ENCODE peak calls at places on chromosomes 6 and 20, in seven cellular contexts. Y, A, V, G, J, Q and I are unnamed samples. For H3K36me3, the result is how much of the 10 kb centered on the place peaks cover.

GRCh38 chr6:107069631-107070548 is 41.9 kb downstream of the MTRES1 start:
- DNase-seq in J (no peak), A (no peak), V (no peak), Y (no peak), Q (no peak), G (no peak), I (no peak)

GRCh38 chr6:112235956-112236355 is 18.4 kb downstream of the LAMA4 start:
- DNase-seq in V (peak), J (no peak), A (no peak), Q (no peak), G (no peak), Y (no peak), I (no peak)

GRCh38 chr6:9484091-9484490 is 930.8 kb downstream of the TFAP2A start:
- DNase-seq in V (peak), G (no peak), Y (no peak), J (no peak), Q (no peak), A (no peak), I (no peak)

GRCh38 chr20:62133051-62133845 is 9.9 kb downstream of the PSMA7 start:
- DNase-seq in Q (no peak), V (no peak), Y (no peak), G (no peak), A (no peak), J (no peak), I (no peak)

GRCh38 chr6:106724337-106724736 is 95.0 kb downstream of the QRSL1 start:
- DNase-seq in Y (no peak), V (no peak), A (no peak), Q (no peak), J (no peak), G (no peak), I (no peak)

GRCh38 chr6:80338201-80338836 is 231.8 kb downstream of the BCKDHB start:
- DNase-seq in Y (peak), G (peak), J (peak), V (peak), Q (peak), A (peak), I (no peak)

GRCh38 chr6:101146389-101146788 is 247.1 kb upstream of the GRIK2 start:
- DNase-seq in J (peak), Y (no peak), A (no peak), G (no peak), V (peak), Q (no peak), I (no peak)

GRCh38 chr20:43843096-43843964 is 71.3 kb upstream of the TOX2 start:
- DNase-seq in V (peak), J (no peak), Q (no peak), Y (no peak), A (no peak), G (no peak), I (peak)

GRCh38 chr6:53464483-53464882 is 80.4 kb downstream of the GCLC start:
- DNase-seq in Q (no peak), A (no peak), J (no peak), V (no peak), Y (no peak), G (no peak), I (no peak)

GRCh38 chr6:5270093-5270680 is 8.9 kb downstream of the FARS2 start:
- DNase-seq in J (no peak), V (no peak), G (no peak), Q (no peak), A (no peak), Y (no peak), I (no peak)

GRCh38 chr6:167968091-167968490 is 29.4 kb upstream of the KIF25 start:
- DNase-seq in J (peak), A (peak), G (peak), Y (no peak), Q (no peak), V (no peak), I (no peak)

GRCh38 chr6:41614713-41615112 is 23.6 kb upstream of the MDFI start:
- DNase-seq in V (no peak), Q (no peak), G (no peak), Y (no peak), A (no peak), J (no peak), I (no peak)

GRCh38 chr6:126723541-126724170 is 383.7 kb downstream of the CENPW start:
- DNase-seq in V (no peak), Y (no peak), A (no peak), G (no peak), J (no peak), Q (no peak), I (no peak)

GRCh38 chr6:42263165-42263852 is 45.6 kb upstream of the MRPS10 start:
- DNase-seq in V (no peak), G (no peak), Q (no peak), J (no peak), A (peak), Y (no peak), I (no peak)

GRCh38 chr20:63028461-63028921 is 21.7 kb upstream of the BHLHE23 start:
- DNase-seq in Y (no peak), Q (peak), J (no peak), V (no peak), G (no peak), A (no peak), I (no peak)

GRCh38 chr6:56852611-56853010 is 102.3 kb upstream of the BEND6 start:
- DNase-seq in G (no peak), J (no peak), A (no peak), Y (no peak), Q (no peak), V (no peak), I (no peak)

GRCh38 chr6:130460934-130461333 is 95.1 kb downstream of the TMEM200A start:
- DNase-seq in Q (no peak), J (no peak), G (no peak), Y (no peak), A (no peak), V (no peak), I (no peak)

GRCh38 chr6:157531169-157531985 is 150.4 kb downstream of the ZDHHC14 start:
- DNase-seq in G (no peak), Y (no peak), J (no peak), V (no peak), Q (no peak), A (no peak), I (no peak)

GRCh38 chr6:41581381-41581991 is 35.3 kb downstream of the FOXP4 start:
- DNase-seq in A (no peak), V (peak), Q (no peak), J (peak), Y (no peak), G (peak), I (no peak)

GRCh38 chr6:149716584-149716983 is 1.3 kb downstream of the LATS1 start:
- DNase-seq in G (no peak), A (no peak), Q (no peak), Y (no peak), J (no peak), V (no peak), I (no peak)

GRCh38 chr6:3227363-3228045 is at the start of gene TUBB2B:
- DNase-seq in J (no peak), Q (no peak), V (no peak), Y (no peak), G (peak), A (no peak), I (no peak)

GRCh38 chr6:10314163-10314955 is 100.5 kb downstream of the TFAP2A start:
- DNase-seq in Y (no peak), Q (no peak), G (no peak), J (no peak), V (no peak), A (no peak), I (no peak)

GRCh38 chr20:4795394-4795793 is 73.7 kb downstream of the PRND start:
- DNase-seq in A (no peak), J (peak), V (peak), G (no peak), Y (no peak), Q (no peak), I (no peak)

GRCh38 chr20:11080010-11080409 is 406.2 kb upstream of the JAG1 start:
- DNase-seq in V (no peak), Q (no peak), A (no peak), Y (no peak), G (no peak), J (no peak), I (no peak)

GRCh38 chr6:94215614-94216013 is 796.3 kb upstream of the EPHA7 start:
- DNase-seq in A (no peak), Y (no peak), G (peak), Q (no peak), J (no peak), V (no peak), I (no peak)

GRCh38 chr6:2063547-2063946 is 181.9 kb downstream of the GMDS start:
- DNase-seq in A (no peak), Q (no peak), V (no peak), G (no peak), J (no peak), Y (no peak), I (no peak)
- TF ChIP-seq CTCF in A (no peak), Q (no peak), V (no peak), G (no peak), J (no peak), Y (no peak), I (no peak)

DNA sequence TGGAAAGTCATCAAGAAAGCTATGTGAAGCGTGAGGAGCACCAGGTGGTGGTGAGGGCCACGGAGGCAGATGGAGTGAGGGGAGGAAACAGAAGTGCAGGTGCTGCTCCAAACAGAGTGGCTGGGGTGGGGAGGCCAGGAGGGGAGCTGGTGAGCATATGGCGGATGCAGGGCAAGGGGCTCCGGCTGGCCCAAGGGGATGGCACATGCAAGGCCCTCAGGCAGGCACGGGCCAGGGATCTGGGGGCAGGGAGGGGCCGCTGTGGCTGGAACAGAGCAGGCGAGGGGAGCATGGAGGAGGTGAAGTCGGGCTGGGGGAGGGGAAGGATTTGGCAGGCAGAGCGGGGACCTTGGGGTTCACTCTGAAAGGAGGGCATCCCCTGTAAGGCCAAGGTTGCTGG is 183.9 kb downstream of the BMP7 start:
- DNase-seq in A (no peak), Y (no peak), Q (no peak), V (no peak), J (no peak), G (no peak), I (no peak)
- H3K36me3 ChIP-seq in A (under half), Y (under half), Q (under half), V (under half), J (under half), G (under half), I (under half)

GRCh38 chr6:166485651-166486535 is 100.6 kb downstream of the RAMACL start:
- DNase-seq in V (no peak), Y (no peak), J (no peak), G (no peak), Q (peak), A (no peak), I (no peak)
- TF ChIP-seq CTCF in V (peak), Y (no peak), J (peak), G (peak), Q (no peak), A (no peak), I (no peak)

GRCh38 chr6:63492476-63492875 is 79.8 kb upstream of the LOC128125822 start:
- DNase-seq in G (no peak), V (no peak), J (no peak), Q (no peak), A (no peak), Y (no peak), I (no peak)
- H3K36me3 ChIP-seq in G (under half), V (under half), J (under half), Q (under half), A (under half), Y (under half), I (under half)

GRCh38 chr6:148612043-148612442 is 134.8 kb upstream of the UST start:
- DNase-seq in V (no peak), G (no peak), A (no peak), Q (no peak), J (no peak), Y (no peak), I (no peak)

GRCh38 chr6:148611213-148611612 is 135.6 kb upstream of the UST start:
- DNase-seq in Q (no peak), Y (no peak), J (no peak), A (peak), G (peak), V (peak), I (peak)

GRCh38 chr6:148608211-148608951 is 138.4 kb upstream of the UST start:
- DNase-seq in Q (no peak), V (peak), Y (no peak), G (no peak), J (peak), A (no peak), I (no peak)
- TF ChIP-seq CTCF in Q (no peak), V (peak), Y (peak), G (peak), J (peak), A (peak), I (peak)

GRCh38 chr6:170437719-170438401 is 115.2 kb downstream of the PSMB1 start:
- DNase-seq in J (no peak), G (no peak), A (peak), V (no peak), Q (no peak), Y (no peak), I (no peak)

GRCh38 chr6:170434114-170434820 is 118.8 kb downstream of the PSMB1 start:
- DNase-seq in Y (no peak), J (no peak), V (no peak), G (no peak), Q (no peak), A (no peak), I (no peak)

GRCh38 chr6:170436209-170436809 is 116.8 kb downstream of the PSMB1 start:
- DNase-seq in Q (no peak), J (no peak), V (no peak), Y (no peak), G (no peak), A (no peak), I (no peak)

GRCh38 chr6:170434821-170435155 is 118.3 kb downstream of the PSMB1 start:
- DNase-seq in G (no peak), V (no peak), Q (no peak), Y (no peak), J (no peak), A (no peak), I (no peak)

DNA sequence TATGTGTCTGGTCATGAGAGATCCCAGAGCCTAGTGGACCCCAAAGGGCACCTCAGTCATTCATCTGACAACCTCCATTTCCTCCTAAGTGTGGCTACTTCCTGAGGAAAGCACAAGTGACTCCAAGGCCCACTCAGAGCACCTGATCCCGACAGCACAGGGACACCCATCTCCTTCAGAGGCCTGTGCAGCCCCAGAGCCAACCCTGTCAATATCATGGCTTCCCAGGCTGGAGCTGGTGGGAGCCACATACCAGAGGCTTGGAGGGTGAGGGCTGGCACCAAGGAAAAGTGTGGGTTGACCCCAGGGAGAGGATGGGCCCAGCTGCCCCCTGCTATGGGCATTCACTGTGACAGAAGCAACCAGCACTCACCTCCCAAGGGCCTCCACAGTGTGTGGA is 117.3 kb downstream of the PSMB1 start:
- DNase-seq in A (no peak), G (no peak), Q (no peak), J (no peak), V (no peak), Y (no peak), I (no peak)
- H3K36me3 ChIP-seq in A (under half), G (under half), Q (under half), J (under half), V (under half), Y (under half), I (under half)

GRCh38 chr20:49712918-49713778 is 530 bp downstream of the B4GALT5 start:
- DNase-seq in V (no peak), G (peak), Y (no peak), J (no peak), A (peak), Q (peak), I (no peak)
- TF ChIP-seq CTCF in V (no peak), G (no peak), Y (no peak), J (no peak), A (no peak), Q (no peak), I (no peak)